ENCODE peak calls at places on chromosome X, in four cellular contexts. One of them, this sample, is unnamed.

GRCh38 chrX:22974616-22975015 is 25.1 kb upstream of the DDX53 start:
- DNase-seq in cerebellum: no peak
- DNase-seq in amniotic stem cell: no peak
- DNase-seq in AG04449: no peak
- DNase-seq in this sample: no peak

GRCh38 chrX:80335062-80335830 is 85.0 kb upstream of the TENT5D start:
- DNase-seq in AG04449: no peak
- DNase-seq in cerebellum: no peak
- DNase-seq in amniotic stem cell: no peak
- DNase-seq in this sample: no peak

GRCh38 chrX:151396042-151396826 is 772 bp upstream of the VMA21 start:
- DNase-seq in amniotic stem cell: no peak
- DNase-seq in AG04449: no peak
- DNase-seq in cerebellum: no peak
- DNase-seq in this sample: peak

GRCh38 chrX:107541244-107541643 is 87.1 kb upstream of the PRPS1 start:
- DNase-seq in amniotic stem cell: no peak
- DNase-seq in cerebellum: no peak
- DNase-seq in AG04449: no peak
- DNase-seq in this sample: no peak

GRCh38 chrX:19552793-19553192 is 37.5 kb upstream of the MAP3K15 start:
- DNase-seq in cerebellum: no peak
- DNase-seq in AG04449: no peak
- DNase-seq in amniotic stem cell: no peak
- DNase-seq in this sample: no peak

GRCh38 chrX:136920001-136920400 is 39.5 kb upstream of the RBMX start:
- DNase-seq in AG04449: no peak
- DNase-seq in amniotic stem cell: no peak
- DNase-seq in cerebellum: peak
- DNase-seq in this sample: no peak

GRCh38 chrX:51955200-51955599 is 61.8 kb downstream of the MAGED1 start:
- DNase-seq in cerebellum: no peak
- DNase-seq in AG04449: no peak
- DNase-seq in amniotic stem cell: no peak
- DNase-seq in this sample: no peak

GRCh38 chrX:110173192-110174175 is 144.4 kb downstream of the AMMECR1 start:
- DNase-seq in AG04449: no peak
- DNase-seq in cerebellum: no peak
- DNase-seq in amniotic stem cell: no peak
- DNase-seq in this sample: no peak

GRCh38 chrX:77595848-77596247 is 148.7 kb downstream of the FGF16 start:
- DNase-seq in AG04449: no peak
- DNase-seq in cerebellum: no peak
- DNase-seq in amniotic stem cell: no peak
- DNase-seq in this sample: no peak

GRCh38 chrX:1465261-1466231 is 12.8 kb upstream of the ASMTL start:
- DNase-seq in AG04449: no peak
- DNase-seq in cerebellum: no peak
- DNase-seq in amniotic stem cell: no peak
- DNase-seq in this sample: no peak

GRCh38 chrX:153551135-153551534 is 33.7 kb downstream of the ATP2B3 start:
- DNase-seq in AG04449: no peak
- DNase-seq in cerebellum: no peak
- DNase-seq in amniotic stem cell: no peak
- DNase-seq in this sample: peak

GRCh38 chrX:48579259-48579658 is 5.0 kb downstream of the RBM3 start:
- DNase-seq in amniotic stem cell: no peak
- DNase-seq in AG04449: no peak
- DNase-seq in cerebellum: no peak
- DNase-seq in this sample: no peak

GRCh38 chrX:131783555-131784338 is 239.4 kb upstream of the STK26 start:
- DNase-seq in cerebellum: no peak
- DNase-seq in AG04449: no peak
- DNase-seq in amniotic stem cell: peak
- DNase-seq in this sample: peak

GRCh38 chrX:111164728-111165127 is 68.7 kb downstream of the PAK3 start:
- DNase-seq in cerebellum: no peak
- DNase-seq in AG04449: no peak
- DNase-seq in amniotic stem cell: no peak
- DNase-seq in this sample: no peak

GRCh38 chrX:43586855-43587254 is 69.2 kb upstream of the MAOA start:
- DNase-seq in AG04449: no peak
- DNase-seq in amniotic stem cell: no peak
- DNase-seq in cerebellum: no peak
- DNase-seq in this sample: no peak

GRCh38 chrX:44953734-44954502 is 80.9 kb downstream of the KDM6A start:
- DNase-seq in amniotic stem cell: no peak
- DNase-seq in AG04449: no peak
- DNase-seq in cerebellum: no peak
- DNase-seq in this sample: no peak

GRCh38 chrX:129786210-129786651 is 6.5 kb downstream of the SASH3 start:
- DNase-seq in cerebellum: no peak
- DNase-seq in AG04449: no peak
- DNase-seq in amniotic stem cell: no peak
- DNase-seq in this sample: no peak